ENCODE peak calls at places on chromosome 12, in seven cellular contexts. I, F, Z, E, T, H and N are unnamed samples.

GRCh38 chr12:106188249-106188648 is 49.5 kb upstream of the NUAK1 start:
- DNase-seq in Z (no peak), I (no peak), F (no peak), H (no peak), E (no peak), T (peak; percentile 72), N (no peak)

GRCh38 chr12:93634416-93634815 is 42.8 kb upstream of the CRADD start:
- DNase-seq in Z (peak; percentile 69), E (no peak), I (no peak), T (no peak), H (no peak), F (no peak), N (no peak)

GRCh38 chr12:70576341-70577282 is 60.6 kb downstream of the PTPRB start:
- DNase-seq in E (peak; percentile 93), F (peak; percentile 75), T (peak; percentile 79), H (peak; percentile 20), Z (peak; percentile 91), I (no peak), N (no peak)

GRCh38 chr12:124680863-124681778 is 113.7 kb upstream of the NCOR2 start:
- DNase-seq in F (peak; percentile 95), E (no peak), I (no peak), T (peak; percentile 63), H (peak; percentile 84), Z (peak; percentile 70), N (no peak)

GRCh38 chr12:75452675-75453330 is 27.8 kb upstream of the GLIPR1 start:
- DNase-seq in I (no peak), T (no peak), E (no peak), F (peak; percentile 27), Z (peak; percentile 18), H (no peak), N (no peak)

GRCh38 chr12:85253823-85254222 is 26.2 kb upstream of the ALX1 start:
- DNase-seq in T (peak; percentile 4), I (no peak), Z (no peak), H (no peak), E (peak; percentile 23), F (peak; percentile 74), N (no peak)

GRCh38 chr12:96237465-96238077 is 43.4 kb downstream of the ELK3 start:
- DNase-seq in I (no peak), Z (peak; percentile 97), E (no peak), H (peak; percentile 71), F (no peak), T (no peak), N (no peak)

GRCh38 chr12:100473716-100474150 is at the start of gene NR1H4:
- DNase-seq in Z (peak; percentile 45), I (no peak), F (peak; percentile 29), T (no peak), E (no peak), H (no peak), N (no peak)

GRCh38 chr12:56146492-56147460 is 5.6 kb upstream of the MYL6B start:
- DNase-seq in H (no peak), I (no peak), Z (peak; percentile 56), F (no peak), E (no peak), T (no peak), N (no peak)

GRCh38 chr12:89346741-89347324 is 5.5 kb downstream of the DUSP6 start:
- DNase-seq in H (peak; percentile 88), E (peak; percentile 90), F (no peak), I (no peak), Z (peak; percentile 92), T (peak; percentile 43), N (no peak)

GRCh38 chr12:84046869-84047268 is 865.7 kb downstream of the SLC6A15 start:
- DNase-seq in E (no peak), F (no peak), H (no peak), T (no peak), I (no peak), Z (no peak), N (no peak)

GRCh38 chr12:104805186-104805585 is 152.9 kb downstream of the SLC41A2 start:
- DNase-seq in Z (peak; percentile 42), E (no peak), H (no peak), T (no peak), I (no peak), F (no peak), N (no peak)

GRCh38 chr12:27498761-27499160 is 25.2 kb upstream of the PPFIBP1 start:
- DNase-seq in E (peak; percentile 43), T (no peak), F (no peak), I (no peak), Z (peak; percentile 18), H (no peak), N (no peak)

GRCh38 chr12:119008691-119009221 is 27.4 kb downstream of the SRRM4 start:
- DNase-seq in F (no peak), H (no peak), Z (no peak), I (no peak), E (no peak), T (peak; percentile 95), N (no peak)

GRCh38 chr12:13177896-13178295 is 18.6 kb upstream of the EMP1 start:
- DNase-seq in H (no peak), I (no peak), T (no peak), F (no peak), Z (no peak), E (no peak), N (no peak)

GRCh38 chr12:7747196-7747595 is at the start of gene CLEC4C:
- DNase-seq in H (no peak), E (no peak), F (no peak), Z (no peak), T (no peak), I (no peak), N (no peak)

GRCh38 chr12:45878630-45879255 is 111.6 kb downstream of the SCAF11 start:
- DNase-seq in F (peak; percentile 21), T (no peak), H (no peak), I (no peak), Z (peak; percentile 14), E (peak; percentile 28), N (no peak)

GRCh38 chr12:109815225-109815624 is 18.0 kb downstream of the TRPV4 start:
- DNase-seq in Z (no peak), I (no peak), F (no peak), T (no peak), E (no peak), H (no peak), N (no peak)

GRCh38 chr12:100138048-100138907 is 4.4 kb downstream of the BLTP3B start:
- DNase-seq in H (peak; percentile 36), I (no peak), T (no peak), F (peak; percentile 45), E (peak; percentile 23), Z (peak; percentile 46), N (no peak)

GRCh38 chr12:49868952-49869815 is 26.3 kb upstream of the BCDIN3D start:
- DNase-seq in H (no peak), I (no peak), T (no peak), Z (peak; percentile 100), F (peak; percentile 22), E (no peak), N (no peak)

GRCh38 chr12:92786045-92786444 is 83.3 kb downstream of the PLEKHG7 start:
- DNase-seq in F (no peak), H (no peak), I (no peak), Z (peak; percentile 26), E (no peak), T (no peak), N (no peak)

GRCh38 chr12:52160200-52160599 is 31.6 kb downstream of the KRT80 start:
- DNase-seq in T (no peak), F (no peak), E (no peak), H (no peak), I (no peak), Z (no peak), N (no peak)

GRCh38 chr12:113949321-113950305 is 16.5 kb downstream of the RBM19 start:
- DNase-seq in T (no peak), E (no peak), H (no peak), Z (no peak), I (no peak), F (no peak), N (no peak)

GRCh38 chr12:42946776-42947435 is 357.4 kb upstream of the PRICKLE1 start:
- DNase-seq in Z (no peak), I (no peak), F (no peak), E (peak; percentile 66), T (no peak), H (no peak), N (no peak)

GRCh38 chr12:55686366-55687010 is 21.2 kb downstream of the ITGA7 start:
- DNase-seq in E (no peak), T (no peak), F (no peak), Z (no peak), I (no peak), H (no peak), N (no peak)

GRCh38 chr12:95723693-95724384 is 66.7 kb downstream of the NTN4 start:
- DNase-seq in E (no peak), Z (no peak), T (no peak), F (peak; percentile 23), I (no peak), H (no peak), N (no peak)

GRCh38 chr12:114396153-114396868 is 9.6 kb downstream of the TBX5 start:
- DNase-seq in H (no peak), Z (no peak), F (no peak), I (no peak), E (no peak), T (peak; percentile 84), N (no peak)

GRCh38 chr12:126112141-126112540 is 1046.9 kb downstream of the AACS start:
- DNase-seq in H (no peak), F (no peak), E (no peak), Z (no peak), I (no peak), T (no peak), N (no peak)

GRCh38 chr12:41055875-41056577 is 132.1 kb upstream of the PDZRN4 start:
- DNase-seq in T (no peak), F (no peak), E (no peak), Z (no peak), H (no peak), I (no peak), N (no peak)

GRCh38 chr12:48966177-48966890 is 5.2 kb downstream of the WNT10B start:
- DNase-seq in H (no peak), E (no peak), Z (no peak), F (no peak), T (no peak), I (no peak), N (no peak)

GRCh38 chr12:70549340-70550179 is 87.7 kb downstream of the PTPRB start:
- DNase-seq in H (no peak), F (peak; percentile 14), Z (peak; percentile 63), E (peak; percentile 45), I (no peak), T (no peak), N (no peak)

GRCh38 chr12:53180931-53181645 is 363 bp upstream of the CSAD start:
- DNase-seq in I (no peak), T (peak; percentile 94), Z (peak; percentile 82), E (peak; percentile 91), F (peak; percentile 88), H (peak; percentile 83), N (no peak)

GRCh38 chr12:99390707-99391106 is 256.8 kb upstream of the GARIN6 start:
- DNase-seq in H (no peak), E (peak; percentile 66), I (no peak), F (peak; percentile 27), Z (no peak), T (peak; percentile 65), N (no peak)

GRCh38 chr12:54981796-54982195 is 2.8 kb downstream of the TESPA1 start:
- DNase-seq in F (no peak), H (no peak), E (no peak), T (no peak), I (no peak), Z (no peak), N (no peak)

GRCh38 chr12:10182662-10183061 is 3.8 kb downstream of the TMEM52B start:
- DNase-seq in I (no peak), Z (peak; percentile 54), T (no peak), H (no peak), F (peak; percentile 44), E (no peak), N (no peak)

GRCh38 chr12:79121486-79121885 is 256.9 kb downstream of the SYT1 start:
- DNase-seq in F (peak; percentile 26), H (no peak), T (no peak), E (peak; percentile 43), I (no peak), Z (peak; percentile 2), N (no peak)

GRCh38 chr12:95600567-95600966 is 49.3 kb upstream of the USP44 start:
- DNase-seq in E (no peak), Z (no peak), F (peak; percentile 39), H (no peak), I (no peak), T (no peak), N (no peak)

GRCh38 chr12:56315256-56315625 is 547 bp downstream of the CNPY2 start:
- DNase-seq in F (no peak), E (peak; percentile 70), T (peak; percentile 49), I (no peak), H (no peak), Z (no peak), N (no peak)